ENCODE peak calls at places on chromosomes 6 and 20, in seven cellular contexts. One of them, this sample, is unnamed.

GRCh38 chr6:53049389-53049788 is 15.8 kb upstream of the FBXO9 start:
- DNase-seq in H9: no peak
- DNase-seq in mesenchymal stem cell: no peak
- DNase-seq in IMR-90: no peak
- DNase-seq in H1: no peak
- DNase-seq in neuronal stem cell: no peak
- DNase-seq in trophoblast cell: no peak
- DNase-seq in this sample: no peak

GRCh38 chr6:162701551-162701950 is 26.0 kb downstream of the PRKN start:
- DNase-seq in H9: no peak
- DNase-seq in mesenchymal stem cell: no peak
- DNase-seq in IMR-90: no peak
- DNase-seq in H1: no peak
- DNase-seq in neuronal stem cell: no peak
- DNase-seq in trophoblast cell: no peak
- DNase-seq in this sample: no peak

GRCh38 chr20:41480054-41480770 is 113.6 kb upstream of the EMILIN3 start:
- DNase-seq in H9: no peak
- DNase-seq in mesenchymal stem cell: peak
- DNase-seq in IMR-90: no peak
- DNase-seq in H1: no peak
- DNase-seq in neuronal stem cell: no peak
- DNase-seq in trophoblast cell: no peak
- DNase-seq in this sample: no peak

GRCh38 chr6:15360300-15360699 is 114.4 kb downstream of the JARID2 start:
- DNase-seq in H9: no peak
- DNase-seq in mesenchymal stem cell: no peak
- DNase-seq in IMR-90: no peak
- DNase-seq in H1: no peak
- DNase-seq in neuronal stem cell: no peak
- DNase-seq in trophoblast cell: no peak
- DNase-seq in this sample: no peak

GRCh38 chr6:83226517-83226916 is 33.4 kb downstream of the RWDD2A start:
- DNase-seq in H9: no peak
- DNase-seq in mesenchymal stem cell: no peak
- DNase-seq in IMR-90: peak
- DNase-seq in H1: no peak
- DNase-seq in neuronal stem cell: no peak
- DNase-seq in trophoblast cell: no peak
- DNase-seq in this sample: no peak

GRCh38 chr20:32453467-32454163 is 95.5 kb downstream of the ASXL1 start:
- DNase-seq in H9: no peak
- DNase-seq in mesenchymal stem cell: no peak
- DNase-seq in IMR-90: no peak
- DNase-seq in H1: no peak
- DNase-seq in neuronal stem cell: no peak
- DNase-seq in trophoblast cell: no peak
- DNase-seq in this sample: no peak

GRCh38 chr6:25769983-25770382 is 15.4 kb downstream of the SLC17A4 start:
- DNase-seq in H9: no peak
- DNase-seq in mesenchymal stem cell: no peak
- DNase-seq in IMR-90: no peak
- DNase-seq in H1: no peak
- DNase-seq in neuronal stem cell: no peak
- DNase-seq in trophoblast cell: peak
- DNase-seq in this sample: no peak

GRCh38 chr6:90355965-90356364 is 59.3 kb upstream of the BACH2 start:
- DNase-seq in H9: no peak
- DNase-seq in mesenchymal stem cell: no peak
- DNase-seq in IMR-90: no peak
- DNase-seq in H1: no peak
- DNase-seq in neuronal stem cell: no peak
- DNase-seq in trophoblast cell: no peak
- DNase-seq in this sample: no peak

GRCh38 chr6:21636876-21637275 is 43.3 kb downstream of the SOX4 start:
- DNase-seq in H9: no peak
- DNase-seq in mesenchymal stem cell: no peak
- DNase-seq in IMR-90: peak
- DNase-seq in H1: no peak
- DNase-seq in neuronal stem cell: no peak
- DNase-seq in trophoblast cell: no peak
- DNase-seq in this sample: no peak

GRCh38 chr20:37388831-37389230 is 42.9 kb downstream of the SRC start:
- DNase-seq in H9: no peak
- DNase-seq in mesenchymal stem cell: no peak
- DNase-seq in IMR-90: no peak
- DNase-seq in H1: no peak
- DNase-seq in neuronal stem cell: no peak
- DNase-seq in trophoblast cell: no peak
- DNase-seq in this sample: no peak

GRCh38 chr20:19642861-19643260 is 115.2 kb upstream of the RIN2 start:
- DNase-seq in H9: no peak
- DNase-seq in mesenchymal stem cell: no peak
- DNase-seq in IMR-90: no peak
- DNase-seq in H1: no peak
- DNase-seq in neuronal stem cell: no peak
- DNase-seq in trophoblast cell: no peak
- DNase-seq in this sample: no peak

GRCh38 chr6:157131250-157131649 is 192.1 kb downstream of the TMEM242 start:
- DNase-seq in H9: no peak
- DNase-seq in mesenchymal stem cell: no peak
- DNase-seq in IMR-90: no peak
- DNase-seq in H1: no peak
- DNase-seq in neuronal stem cell: no peak
- DNase-seq in trophoblast cell: no peak
- DNase-seq in this sample: no peak

GRCh38 chr6:18406955-18407738 is 20.0 kb downstream of the RNF144B start:
- DNase-seq in H9: no peak
- DNase-seq in mesenchymal stem cell: no peak
- DNase-seq in IMR-90: no peak
- DNase-seq in H1: no peak
- DNase-seq in neuronal stem cell: no peak
- DNase-seq in trophoblast cell: no peak
- DNase-seq in this sample: no peak

GRCh38 chr6:36120539-36120938 is 9.8 kb upstream of the MAPK13 start:
- DNase-seq in H9: no peak
- DNase-seq in mesenchymal stem cell: no peak
- DNase-seq in IMR-90: no peak
- DNase-seq in H1: no peak
- DNase-seq in neuronal stem cell: no peak
- DNase-seq in trophoblast cell: no peak
- DNase-seq in this sample: peak

GRCh38 chr6:170370413-170370812 is 63.9 kb downstream of the FAM120B start:
- DNase-seq in H9: no peak
- DNase-seq in mesenchymal stem cell: no peak
- DNase-seq in IMR-90: no peak
- DNase-seq in H1: no peak
- DNase-seq in neuronal stem cell: no peak
- DNase-seq in trophoblast cell: no peak
- DNase-seq in this sample: no peak

GRCh38 chr6:168884050-168884645 is 369.5 kb downstream of the THBS2 start:
- DNase-seq in H9: no peak
- DNase-seq in mesenchymal stem cell: no peak
- DNase-seq in IMR-90: no peak
- DNase-seq in H1: no peak
- DNase-seq in neuronal stem cell: no peak
- DNase-seq in trophoblast cell: no peak
- DNase-seq in this sample: no peak

GRCh38 chr6:155452576-155452975 is 3.1 kb downstream of the NOX3 start:
- DNase-seq in H9: no peak
- DNase-seq in mesenchymal stem cell: no peak
- DNase-seq in IMR-90: peak
- DNase-seq in H1: no peak
- DNase-seq in neuronal stem cell: no peak
- DNase-seq in trophoblast cell: no peak
- DNase-seq in this sample: no peak

GRCh38 chr6:109062216-109062615 is 32.4 kb downstream of the SESN1 start:
- DNase-seq in H9: no peak
- DNase-seq in mesenchymal stem cell: no peak
- DNase-seq in IMR-90: no peak
- DNase-seq in H1: no peak
- DNase-seq in neuronal stem cell: no peak
- DNase-seq in trophoblast cell: no peak
- DNase-seq in this sample: no peak

GRCh38 chr6:63904844-63905243 is 269.2 kb downstream of the PHF3 start:
- DNase-seq in H9: no peak
- DNase-seq in mesenchymal stem cell: peak
- DNase-seq in IMR-90: peak
- DNase-seq in H1: no peak
- DNase-seq in neuronal stem cell: no peak
- DNase-seq in trophoblast cell: peak
- DNase-seq in this sample: no peak

GRCh38 chr6:109978174-109979032 is at the start of gene GPR6:
- DNase-seq in H9: peak
- DNase-seq in mesenchymal stem cell: peak
- DNase-seq in IMR-90: peak
- DNase-seq in H1: no peak
- DNase-seq in neuronal stem cell: peak
- DNase-seq in trophoblast cell: peak
- DNase-seq in this sample: peak

GRCh38 chr20:8909596-8909995 is 159.3 kb upstream of the PLCB4 start:
- DNase-seq in H9: no peak
- DNase-seq in mesenchymal stem cell: no peak
- DNase-seq in IMR-90: peak
- DNase-seq in H1: no peak
- DNase-seq in neuronal stem cell: no peak
- DNase-seq in trophoblast cell: no peak
- DNase-seq in this sample: no peak

GRCh38 chr6:137804647-137805046 is 62.4 kb upstream of the TNFAIP3 start:
- DNase-seq in H9: no peak
- DNase-seq in mesenchymal stem cell: no peak
- DNase-seq in IMR-90: peak
- DNase-seq in H1: no peak
- DNase-seq in neuronal stem cell: no peak
- DNase-seq in trophoblast cell: no peak
- DNase-seq in this sample: no peak

GRCh38 chr6:121539537-121539936 is 104.1 kb downstream of the GJA1 start:
- DNase-seq in H9: no peak
- DNase-seq in mesenchymal stem cell: no peak
- DNase-seq in IMR-90: no peak
- DNase-seq in H1: no peak
- DNase-seq in neuronal stem cell: no peak
- DNase-seq in trophoblast cell: no peak
- DNase-seq in this sample: no peak

GRCh38 chr20:53905019-53905847 is 165.2 kb downstream of the BCAS1 start:
- DNase-seq in H9: no peak
- DNase-seq in mesenchymal stem cell: no peak
- DNase-seq in IMR-90: no peak
- DNase-seq in H1: no peak
- DNase-seq in neuronal stem cell: no peak
- DNase-seq in trophoblast cell: no peak
- DNase-seq in this sample: no peak

GRCh38 chr6:86535141-86535540 is 402.2 kb upstream of the HTR1E start:
- DNase-seq in H9: no peak
- DNase-seq in mesenchymal stem cell: no peak
- DNase-seq in IMR-90: no peak
- DNase-seq in H1: no peak
- DNase-seq in neuronal stem cell: no peak
- DNase-seq in trophoblast cell: no peak
- DNase-seq in this sample: no peak

GRCh38 chr6:151617539-151617938 is 123.7 kb downstream of the CCDC170 start:
- DNase-seq in H9: no peak
- DNase-seq in mesenchymal stem cell: no peak
- DNase-seq in IMR-90: no peak
- DNase-seq in H1: no peak
- DNase-seq in neuronal stem cell: no peak
- DNase-seq in trophoblast cell: no peak
- DNase-seq in this sample: no peak

GRCh38 chr6:160226118-160226541 is 32.5 kb downstream of the SLC22A2 start:
- DNase-seq in H9: no peak
- DNase-seq in mesenchymal stem cell: no peak
- DNase-seq in IMR-90: no peak
- DNase-seq in H1: no peak
- DNase-seq in neuronal stem cell: no peak
- DNase-seq in trophoblast cell: no peak
- DNase-seq in this sample: peak

DNA sequence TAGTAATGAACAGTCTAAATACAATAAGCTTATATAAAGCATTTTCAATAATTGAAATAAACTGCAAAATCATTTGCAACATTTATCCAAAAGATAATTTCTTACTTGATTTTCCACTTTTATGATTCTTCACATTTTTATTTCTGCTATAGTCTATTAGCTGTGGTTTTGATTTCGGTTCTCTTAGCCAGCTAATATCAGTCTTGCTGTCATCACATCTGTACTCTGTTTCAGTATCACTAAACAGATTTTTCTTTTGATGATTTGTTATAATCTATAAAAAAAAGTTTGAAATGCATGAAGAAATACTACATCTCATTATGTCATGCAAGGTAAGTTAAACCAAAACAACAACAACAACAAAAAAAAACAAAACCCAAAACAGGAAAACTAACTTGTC is 53.2 kb downstream of the SYCP2 start:
- DNase-seq in H9: no peak
- DNase-seq in mesenchymal stem cell: no peak
- DNase-seq in IMR-90: no peak
- DNase-seq in H1: no peak
- DNase-seq in neuronal stem cell: no peak
- DNase-seq in trophoblast cell: no peak
- DNase-seq in this sample: no peak
- H2BK120ac ChIP-seq in H9: no peak
- H2BK120ac ChIP-seq in mesenchymal stem cell: no peak
- H2BK120ac ChIP-seq in IMR-90: no peak
- H2BK120ac ChIP-seq in H1: no peak
- H2BK120ac ChIP-seq in neuronal stem cell: no peak
- H2BK120ac ChIP-seq in trophoblast cell: no peak
- H2BK120ac ChIP-seq in this sample: no peak

DNA sequence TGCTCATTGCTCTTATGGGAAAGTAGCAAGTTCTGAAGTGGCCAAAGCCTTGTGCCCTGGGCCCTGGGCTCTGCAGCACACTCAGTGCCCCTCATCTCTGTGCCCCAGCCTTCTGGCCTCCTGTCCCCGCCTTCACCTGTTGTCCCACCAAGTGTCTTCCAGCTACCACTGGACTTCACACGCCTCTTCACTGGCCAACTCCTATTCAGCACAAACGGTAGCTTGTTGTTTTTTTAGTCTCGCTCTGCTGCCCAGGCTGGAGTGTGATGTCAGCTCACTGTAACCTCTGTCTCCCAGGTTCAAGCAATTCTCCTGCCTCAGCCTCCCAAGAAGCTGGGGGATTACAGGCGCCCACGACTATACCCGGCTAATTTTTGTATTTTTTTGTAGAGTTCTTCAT is 4.8 kb downstream of the CCHCR1 start:
- DNase-seq in H9: no peak
- DNase-seq in mesenchymal stem cell: no peak
- DNase-seq in IMR-90: no peak
- DNase-seq in H1: no peak
- DNase-seq in neuronal stem cell: no peak
- DNase-seq in trophoblast cell: no peak
- DNase-seq in this sample: no peak
- H2BK120ac ChIP-seq in H9: no peak
- H2BK120ac ChIP-seq in mesenchymal stem cell: no peak
- H2BK120ac ChIP-seq in IMR-90: no peak
- H2BK120ac ChIP-seq in H1: no peak
- H2BK120ac ChIP-seq in neuronal stem cell: no peak
- H2BK120ac ChIP-seq in trophoblast cell: no peak
- H2BK120ac ChIP-seq in this sample: no peak

GRCh38 chr6:72535124-72535523 is 86.7 kb upstream of the KCNQ5 start:
- DNase-seq in H9: no peak
- DNase-seq in mesenchymal stem cell: no peak
- DNase-seq in IMR-90: no peak
- DNase-seq in H1: no peak
- DNase-seq in neuronal stem cell: no peak
- DNase-seq in trophoblast cell: no peak
- DNase-seq in this sample: peak
- H2BK120ac ChIP-seq in H9: no peak
- H2BK120ac ChIP-seq in mesenchymal stem cell: no peak
- H2BK120ac ChIP-seq in IMR-90: no peak
- H2BK120ac ChIP-seq in H1: no peak
- H2BK120ac ChIP-seq in neuronal stem cell: no peak
- H2BK120ac ChIP-seq in trophoblast cell: no peak
- H2BK120ac ChIP-seq in this sample: no peak

GRCh38 chr6:7098974-7099373 is 8.8 kb upstream of the RREB1 start:
- DNase-seq in H9: no peak
- DNase-seq in mesenchymal stem cell: no peak
- DNase-seq in IMR-90: no peak
- DNase-seq in H1: no peak
- DNase-seq in neuronal stem cell: no peak
- DNase-seq in trophoblast cell: no peak
- DNase-seq in this sample: no peak
- H2BK120ac ChIP-seq in H9: no peak
- H2BK120ac ChIP-seq in mesenchymal stem cell: no peak
- H2BK120ac ChIP-seq in IMR-90: no peak
- H2BK120ac ChIP-seq in H1: no peak
- H2BK120ac ChIP-seq in neuronal stem cell: no peak
- H2BK120ac ChIP-seq in trophoblast cell: no peak
- H2BK120ac ChIP-seq in this sample: no peak